ENCODE peak calls at places on chromosomes 6 and 20, in ten cellular contexts. U is uterus, J is dorsolateral prefrontal cortex, A is lung, L is fibroblast of mammary gland, P is BJ, S is glutamatergic neuron, E is neural crest cell, G is lower lobe of right lung, I is GM13976. O is an unnamed sample.

GRCh38 chr6:158170656-158171081 is 2.5 kb downstream of the GTF2H5 start:
- DNase-seq in I (no peak), L (peak; percentile 82), S (no peak), E (no peak), U (no peak), J (no peak), P (peak; percentile 71), G (no peak), A (no peak), O (no peak)

GRCh38 chr6:75206338-75207210 is 721 bp upstream of the COL12A1 start:
- DNase-seq in A (no peak), P (no peak), S (peak; percentile 40), I (peak; percentile 37), J (no peak), L (peak; percentile 67), U (peak; percentile 56), G (no peak), E (no peak), O (peak; percentile 15)

GRCh38 chr20:24503352-24503931 is 34.0 kb downstream of the SYNDIG1 start:
- DNase-seq in I (no peak), U (peak; percentile 36), E (no peak), G (no peak), S (no peak), P (peak; percentile 1), J (no peak), L (peak; percentile 68), A (peak; percentile 26), O (no peak)

GRCh38 chr6:90256698-90257485 is 39.8 kb downstream of the BACH2 start:
- DNase-seq in J (no peak), I (no peak), G (no peak), P (peak; percentile 43), A (no peak), U (no peak), E (no peak), L (peak; percentile 88), S (no peak), O (no peak)

GRCh38 chr6:160863782-160864181 is 127.8 kb upstream of the MAP3K4 start:
- DNase-seq in A (no peak), J (no peak), L (no peak), G (no peak), S (no peak), P (no peak), U (no peak), E (no peak), I (no peak), O (no peak)

GRCh38 chr6:89353702-89354392 is 1.3 kb upstream of the UBE2J1 start:
- DNase-seq in E (no peak), G (no peak), U (no peak), A (no peak), J (no peak), I (peak; percentile 58), P (no peak), S (no peak), L (no peak), O (peak; percentile 48)

GRCh38 chr20:17142666-17143065 is 84.2 kb upstream of the PCSK2 start:
- DNase-seq in G (no peak), P (no peak), L (no peak), U (no peak), S (no peak), I (no peak), A (no peak), J (no peak), E (no peak), O (no peak)

GRCh38 chr20:25356294-25356933 is 34.2 kb downstream of the ABHD12 start:
- DNase-seq in I (no peak), S (peak; percentile 80), U (no peak), G (no peak), A (no peak), E (no peak), P (no peak), L (no peak), J (no peak), O (no peak)

GRCh38 chr20:924639-925038 is 8.5 kb upstream of the ANGPT4 start:
- DNase-seq in U (no peak), J (no peak), G (no peak), P (no peak), E (no peak), A (no peak), I (no peak), L (no peak), S (no peak), O (no peak)

GRCh38 chr20:35318502-35319157 is 26.4 kb upstream of the FAM83C start:
- DNase-seq in U (no peak), J (no peak), G (no peak), L (peak; percentile 82), E (no peak), S (no peak), A (peak; percentile 56), P (no peak), I (no peak), O (no peak)

GRCh38 chr6:14211596-14211961 is 94.0 kb downstream of the CD83 start:
- DNase-seq in E (no peak), I (peak; percentile 47), U (peak; percentile 44), A (peak; percentile 38), S (peak; percentile 80), G (peak; percentile 68), L (peak; percentile 42), P (no peak), J (peak; percentile 56), O (peak; percentile 28)

GRCh38 chr6:5582758-5583157 is 321.4 kb downstream of the FARS2 start:
- DNase-seq in E (no peak), L (peak; percentile 23), J (no peak), G (no peak), P (no peak), I (no peak), S (no peak), A (no peak), U (no peak), O (no peak)

GRCh38 chr6:44261581-44261980 is 3.8 kb downstream of the NFKBIE start:
- DNase-seq in I (no peak), S (no peak), U (no peak), L (no peak), J (peak; percentile 25), G (no peak), E (no peak), P (no peak), A (no peak), O (no peak)

GRCh38 chr6:22656696-22657340 is 87.5 kb downstream of the HDGFL1 start:
- DNase-seq in J (no peak), S (no peak), A (no peak), U (no peak), P (no peak), E (no peak), G (no peak), I (no peak), L (no peak), O (no peak)

GRCh38 chr6:6007311-6008113 is 787 bp upstream of the NRN1 start:
- DNase-seq in P (no peak), L (peak; percentile 36), A (no peak), U (no peak), J (peak; percentile 59), E (peak; percentile 30), S (peak; percentile 77), G (no peak), I (peak; percentile 64), O (peak; percentile 60)

GRCh38 chr6:18495236-18495635 is 108.1 kb downstream of the RNF144B start:
- DNase-seq in I (no peak), U (no peak), G (no peak), P (no peak), A (no peak), L (no peak), E (no peak), J (no peak), S (no peak), O (no peak)

GRCh38 chr6:68730291-68731054 is 95.4 kb downstream of the ADGRB3 start:
- DNase-seq in G (no peak), U (no peak), J (no peak), A (no peak), E (no peak), S (no peak), I (no peak), L (no peak), P (no peak), O (no peak)

GRCh38 chr20:19501476-19502115 is 256.5 kb upstream of the RIN2 start:
- DNase-seq in A (no peak), L (no peak), P (no peak), J (no peak), U (no peak), E (no peak), S (no peak), I (no peak), G (no peak), O (no peak)

GRCh38 chr20:25622450-25623224 is 1.2 kb downstream of the NANP start:
- DNase-seq in U (no peak), A (no peak), J (no peak), S (no peak), G (no peak), E (no peak), L (peak; percentile 2), I (no peak), P (no peak), O (no peak)

DNA sequence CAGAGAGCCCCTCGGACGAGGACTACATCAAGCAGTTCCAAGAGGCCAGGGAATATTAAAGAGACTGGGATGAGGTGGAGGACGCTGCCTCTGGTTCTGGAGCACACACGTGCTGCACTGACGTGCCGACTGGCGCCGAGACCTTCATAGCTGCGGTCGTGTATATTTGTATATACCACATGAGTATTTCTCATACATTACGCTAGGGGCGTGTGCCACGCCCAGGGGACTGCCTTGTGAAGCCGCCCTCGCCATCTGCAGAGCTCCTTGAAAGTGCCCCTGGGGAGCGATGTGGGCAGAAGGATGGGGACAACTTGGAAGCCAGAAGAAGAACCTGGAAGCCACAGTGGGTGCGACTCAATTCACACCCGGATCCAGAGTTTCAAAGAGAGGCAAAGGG is 78.3 kb downstream of the ISM1 start:
- DNase-seq in U (no peak), S (no peak), G (no peak), E (no peak), P (no peak), J (no peak), I (peak; percentile 1), L (no peak), A (no peak), O (no peak)
- TF ChIP-seq CTCF in U (no peak), S (no peak), G (no peak), E (no peak), P (no peak), J (no peak), I (no peak), L (no peak), A (no peak), O (no peak)

GRCh38 chr6:155389130-155389529 is 66.5 kb downstream of the NOX3 start:
- DNase-seq in E (no peak), L (peak; percentile 78), G (no peak), P (no peak), S (no peak), J (no peak), I (no peak), U (no peak), A (no peak), O (no peak)
- TF ChIP-seq CTCF in E (no peak), L (no peak), G (no peak), P (no peak), S (no peak), J (no peak), I (no peak), U (no peak), A (no peak), O (no peak)

GRCh38 chr6:81895511-81896185 is 143.2 kb upstream of the TENT5A start:
- DNase-seq in E (no peak), A (no peak), L (peak; percentile 72), P (peak; percentile 90), I (no peak), S (no peak), J (no peak), U (no peak), G (no peak), O (no peak)
- TF ChIP-seq CTCF in E (no peak), A (no peak), L (no peak), P (no peak), I (no peak), S (no peak), J (no peak), U (no peak), G (no peak), O (no peak)

GRCh38 chr6:30727920-30728605 is 7.9 kb downstream of the TUBB start:
- DNase-seq in S (no peak), A (no peak), I (no peak), L (peak; percentile 71), P (no peak), J (no peak), G (no peak), E (no peak), U (no peak), O (no peak)
- TF ChIP-seq CTCF in S (no peak), A (no peak), I (no peak), L (peak; percentile 45), P (peak; percentile 51), J (no peak), G (no peak), E (peak; percentile 30), U (no peak), O (no peak)